ENCODE peak calls at places on chromosomes 4 and X, in seven cellular contexts. X is gastrocnemius medialis, A is right lobe of liver, D is GM12891, T is ovary, G is IMR-90, U is H54. N is an unnamed sample.

GRCh38 chrX:129808829-129809745 is 29.3 kb downstream of the SASH3 start:
- DNase-seq in X (no peak), A (no peak), D (no peak), T (no peak), G (no peak), U (no peak), N (no peak)

GRCh38 chr4:183158062-183158461 is 59.0 kb downstream of the WWC2 start:
- DNase-seq in X (no peak), A (no peak), D (no peak), T (no peak), G (peak), U (no peak), N (no peak)

GRCh38 chrX:110036162-110037033 is 33.5 kb downstream of the TMEM164 start:
- DNase-seq in X (no peak), A (no peak), D (no peak), T (no peak), G (no peak), U (no peak), N (no peak)

GRCh38 chrX:27598312-27598711 is 8.2 kb downstream of the DCAF8L2 start:
- DNase-seq in X (no peak), A (no peak), D (no peak), T (peak), G (no peak), U (no peak), N (no peak)

GRCh38 chrX:6826856-6827255 is 291.9 kb upstream of the VCX3A start:
- DNase-seq in X (no peak), A (no peak), D (no peak), T (no peak), G (no peak), U (no peak), N (no peak)

GRCh38 chr4:15765306-15765705 is 12.8 kb upstream of the CD38 start:
- DNase-seq in X (no peak), A (no peak), D (no peak), T (no peak), G (no peak), U (no peak), N (no peak)

GRCh38 chr4:78337216-78337615 is 214.4 kb upstream of the ANXA3 start:
- DNase-seq in X (no peak), A (no peak), D (no peak), T (no peak), G (no peak), U (no peak), N (no peak)

GRCh38 chr4:57443308-57444243 is 333.4 kb upstream of the IGFBP7 start:
- DNase-seq in X (no peak), A (peak), D (no peak), T (no peak), G (no peak), U (no peak), N (peak)

GRCh38 chrX:71492086-71493065 is 40.5 kb upstream of the OGT start:
- DNase-seq in X (peak), A (peak), D (no peak), T (peak), G (peak), U (no peak), N (peak)

GRCh38 chrX:15911729-15912550 is 57.3 kb upstream of the AP1S2 start:
- DNase-seq in X (no peak), A (no peak), D (no peak), T (no peak), G (no peak), U (no peak), N (no peak)

GRCh38 chrX:72526534-72527508 is 45.8 kb downstream of the HDAC8 start:
- DNase-seq in X (no peak), A (no peak), D (no peak), T (no peak), G (peak), U (no peak), N (no peak)

GRCh38 chr4:20916106-20916505 is 215.8 kb downstream of the PACRGL start:
- DNase-seq in X (no peak), A (no peak), D (no peak), T (no peak), G (no peak), U (no peak), N (no peak)

GRCh38 chrX:103404225-103405008 is 28.1 kb downstream of the BEX3 start:
- DNase-seq in X (peak), A (peak), D (peak), T (peak), G (peak), U (peak), N (peak)

GRCh38 chr4:154989511-154989910 is 208.4 kb downstream of the RBM46 start:
- DNase-seq in X (no peak), A (no peak), D (no peak), T (no peak), G (no peak), U (no peak), N (no peak)

GRCh38 chrX:103779156-103779555 is 2.5 kb downstream of the PLP1 start:
- DNase-seq in X (no peak), A (no peak), D (no peak), T (no peak), G (no peak), U (no peak), N (no peak)

GRCh38 chrX:143615851-143616250 is 20.1 kb downstream of the SLITRK4 start:
- DNase-seq in X (no peak), A (no peak), D (no peak), T (no peak), G (no peak), U (no peak), N (no peak)

GRCh38 chr4:76943129-76943620 is 6.4 kb upstream of the SEPTIN11 start:
- DNase-seq in X (no peak), A (no peak), D (no peak), T (no peak), G (peak), U (no peak), N (no peak)

GRCh38 chr4:11073621-11074051 is 355.1 kb downstream of the HS3ST1 start:
- DNase-seq in X (peak), A (no peak), D (no peak), T (peak), G (no peak), U (no peak), N (peak)

GRCh38 chr4:1384675-1385372 is 21.4 kb downstream of the NKX1-1 start:
- DNase-seq in X (no peak), A (peak), D (no peak), T (no peak), G (no peak), U (no peak), N (peak)

GRCh38 chr4:56641494-56642051 is 39.5 kb downstream of the HOPX start:
- DNase-seq in X (no peak), A (no peak), D (no peak), T (no peak), G (peak), U (no peak), N (no peak)

GRCh38 chr4:19936471-19936870 is 315.2 kb upstream of the SLIT2 start:
- DNase-seq in X (no peak), A (no peak), D (no peak), T (no peak), G (peak), U (no peak), N (no peak)

GRCh38 chr4:170990989-170991589 is 822.1 kb upstream of the GALNTL6 start:
- DNase-seq in X (no peak), A (no peak), D (no peak), T (no peak), G (no peak), U (no peak), N (no peak)

GRCh38 chrX:27964432-27964831 is 16.8 kb downstream of the DCAF8L1 start:
- DNase-seq in X (no peak), A (no peak), D (no peak), T (no peak), G (no peak), U (no peak), N (no peak)

GRCh38 chr4:152807294-152807829 is 27.6 kb downstream of the ARFIP1 start:
- DNase-seq in X (no peak), A (no peak), D (no peak), T (no peak), G (peak), U (no peak), N (no peak)

GRCh38 chr4:4941741-4942140 is 77.5 kb downstream of the CYTL1 start:
- DNase-seq in X (no peak), A (no peak), D (no peak), T (no peak), G (no peak), U (no peak), N (no peak)

GRCh38 chr4:165326831-165327210 is 648 bp upstream of the MSMO1 start:
- DNase-seq in X (no peak), A (peak), D (no peak), T (peak), G (peak), U (no peak), N (peak)

GRCh38 chr4:177442623-177443155 is 452 bp upstream of the AGA start:
- DNase-seq in X (no peak), A (no peak), D (no peak), T (no peak), G (no peak), U (no peak), N (no peak)

GRCh38 chrX:6891404-6891803 is 256.1 kb upstream of the STS start:
- DNase-seq in X (no peak), A (peak), D (no peak), T (no peak), G (no peak), U (no peak), N (no peak)

GRCh38 chr4:1344696-1345095 is 2.3 kb upstream of the UVSSA start:
- DNase-seq in X (no peak), A (peak), D (no peak), T (no peak), G (peak), U (no peak), N (peak)

GRCh38 chrX:13283968-13284914 is 35.6 kb downstream of the ATXN3L start:
- DNase-seq in X (no peak), A (no peak), D (no peak), T (no peak), G (peak), U (no peak), N (no peak)

GRCh38 chr4:2484993-2485392 is 16.1 kb downstream of the RNF4 start:
- DNase-seq in X (peak), A (peak), D (peak), T (no peak), G (no peak), U (no peak), N (peak)

GRCh38 chr4:174218127-174218790 is 65.2 kb downstream of the FBXO8 start:
- DNase-seq in X (no peak), A (no peak), D (no peak), T (no peak), G (no peak), U (no peak), N (no peak)

GRCh38 chr4:8293131-8293975 is 23.8 kb downstream of the HTRA3 start:
- DNase-seq in X (no peak), A (peak), D (no peak), T (peak), G (no peak), U (no peak), N (no peak)

DNA sequence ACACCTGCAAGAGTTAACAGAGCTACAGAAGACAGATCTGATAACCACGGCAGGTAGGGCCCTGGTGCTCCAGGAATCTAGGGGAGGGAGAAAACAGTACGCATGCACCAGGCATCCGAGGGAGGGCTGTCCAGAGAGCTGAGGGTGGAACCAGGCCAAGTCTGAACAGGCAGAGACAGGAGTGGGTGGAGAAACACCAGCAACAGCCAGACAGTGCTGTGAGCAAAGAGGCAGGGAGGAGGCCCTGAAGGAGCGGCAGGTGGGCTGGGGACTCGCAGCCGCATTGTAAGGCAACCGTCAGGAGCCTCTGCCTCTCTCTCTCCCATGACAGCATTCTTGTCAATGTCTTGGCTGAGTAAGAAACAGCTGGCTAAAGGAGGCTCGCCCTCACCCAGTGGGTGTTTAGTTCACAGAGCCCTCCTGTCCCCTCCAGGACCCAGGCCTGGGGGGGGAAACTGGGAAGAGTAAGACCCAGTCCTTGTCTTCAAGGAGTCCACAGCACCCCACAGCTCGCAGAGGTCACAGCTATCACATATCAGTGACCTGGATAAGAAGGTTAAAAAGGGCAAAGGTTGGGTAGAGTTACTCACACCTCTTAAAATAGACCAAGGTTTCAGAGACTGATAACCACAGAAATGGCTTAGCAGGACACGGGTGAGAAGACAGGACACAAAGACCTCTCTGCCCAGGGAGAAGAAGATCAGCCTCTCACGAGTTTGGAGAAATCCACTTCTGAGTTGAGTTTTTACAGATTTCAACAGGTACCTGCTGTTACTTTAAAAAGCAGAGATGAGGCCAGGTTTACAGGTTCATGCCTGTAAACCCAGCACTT is 10.5 kb downstream of the ACSL1 start:
- DNase-seq in X (peak), A (peak), D (no peak), T (peak), G (peak), U (peak), N (peak)
- TF ChIP-seq POLR2A in X (no peak), A (peak), D (no peak), T (no peak), G (no peak), U (no peak), N (peak)

GRCh38 chrX:37779857-37780256 is at the start of gene CYBB:
- DNase-seq in X (no peak), A (no peak), D (no peak), T (no peak), G (no peak), U (no peak), N (no peak)
- TF ChIP-seq POLR2A in X (no peak), A (no peak), D (peak), T (no peak), G (no peak), U (no peak), N (no peak)

GRCh38 chrX:101097546-101098453 is at the start of gene CENPI:
- DNase-seq in X (peak), A (peak), D (peak), T (peak), G (peak), U (peak), N (peak)
- TF ChIP-seq POLR2A in X (peak), A (peak), D (peak), T (peak), G (peak), U (peak), N (peak)

GRCh38 chrX:43655961-43656494 is at the start of gene MAOA:
- DNase-seq in X (peak), A (peak), D (no peak), T (peak), G (no peak), U (no peak), N (peak)
- TF ChIP-seq POLR2A in X (peak), A (peak), D (no peak), T (peak), G (no peak), U (no peak), N (peak)

GRCh38 chrX:65677954-65678469 is 10.6 kb downstream of the MSN start:
- DNase-seq in X (no peak), A (no peak), D (no peak), T (peak), G (peak), U (peak), N (peak)
- TF ChIP-seq POLR2A in X (peak), A (no peak), D (no peak), T (no peak), G (no peak), U (no peak), N (no peak)

DNA sequence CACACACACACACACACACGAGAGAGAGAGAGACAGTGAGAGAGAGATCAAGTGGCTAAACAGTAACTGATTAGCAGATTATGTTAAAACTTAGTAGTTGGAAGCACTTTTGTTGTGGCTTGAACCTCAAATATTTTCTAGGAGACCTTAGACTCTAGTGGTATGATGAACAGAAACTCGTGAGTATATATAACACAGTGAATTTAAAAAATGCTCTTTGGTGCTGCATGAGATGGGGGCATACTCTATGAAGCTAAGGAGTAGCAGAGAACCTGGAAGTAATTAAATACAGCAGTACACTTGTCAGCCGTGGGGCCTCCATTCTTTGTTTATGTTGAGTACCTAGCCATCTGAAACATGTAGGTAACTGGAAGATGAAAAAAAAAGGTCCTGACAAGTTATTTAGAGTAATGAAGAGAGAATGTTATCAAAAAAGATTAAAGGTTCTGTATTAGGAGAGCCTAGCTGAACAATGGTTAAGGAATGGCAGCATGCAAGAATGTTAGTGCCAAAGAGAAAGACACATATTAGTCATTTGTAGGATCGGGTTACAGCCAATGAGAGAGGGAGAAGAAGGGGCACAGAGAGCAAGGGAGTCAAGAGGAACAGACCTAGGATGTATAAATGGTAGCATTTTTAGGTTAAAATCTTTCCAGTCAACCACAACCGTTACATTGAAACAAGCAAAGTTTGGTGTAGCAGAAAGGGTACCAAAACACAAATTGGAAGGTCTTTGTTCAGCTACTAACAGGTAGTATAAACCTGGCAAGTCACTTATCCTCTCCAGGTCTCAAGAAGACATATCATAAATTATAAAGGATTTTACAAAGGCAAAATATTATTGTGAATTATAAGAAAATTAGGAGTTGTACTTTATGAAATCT is 316.7 kb upstream of the DIPK2B start:
- DNase-seq in X (no peak), A (no peak), D (no peak), T (no peak), G (peak), U (no peak), N (no peak)
- TF ChIP-seq POLR2A in X (no peak), A (no peak), D (no peak), T (no peak), G (no peak), U (no peak), N (no peak)

GRCh38 chr4:99946346-99947189 is at the start of gene DNAJB14:
- DNase-seq in X (peak), A (peak), D (peak), T (peak), G (peak), U (no peak), N (peak)
- TF ChIP-seq POLR2A in X (peak), A (peak), D (peak), T (peak), G (peak), U (peak), N (no peak)

DNA sequence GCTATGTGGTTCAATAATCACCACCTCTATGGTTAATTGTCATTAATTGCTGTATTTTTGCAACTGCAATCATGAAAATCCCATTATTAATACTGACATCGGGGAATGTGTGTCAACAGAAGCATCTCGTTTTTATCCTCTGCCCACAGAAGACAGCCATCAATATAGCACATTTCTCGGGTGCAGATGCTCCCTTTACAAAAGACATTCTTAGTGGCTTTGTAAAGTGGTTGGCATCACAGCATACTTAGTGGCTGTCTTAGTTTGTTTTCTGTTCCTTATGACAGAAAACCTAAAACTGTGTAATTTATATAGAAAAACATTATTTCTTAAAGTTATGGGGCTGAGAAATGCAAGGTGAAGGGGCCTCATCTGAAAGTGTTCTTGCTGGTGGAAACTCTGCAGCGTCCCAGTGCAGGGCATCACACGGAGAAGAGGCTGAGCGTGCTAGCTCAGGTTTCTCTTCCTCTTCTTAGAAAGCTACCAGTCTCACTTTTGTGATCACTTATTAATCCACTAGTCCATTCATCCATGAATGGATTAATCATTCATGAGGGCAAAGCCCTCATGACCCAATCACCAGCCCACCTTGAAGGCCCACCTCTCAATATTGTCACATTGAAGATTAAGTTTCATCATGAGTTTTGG is 1067.7 kb upstream of the PABPC4L start:
- DNase-seq in X (no peak), A (no peak), D (no peak), T (no peak), G (no peak), U (no peak), N (no peak)
- TF ChIP-seq POLR2A in X (no peak), A (no peak), D (no peak), T (no peak), G (no peak), U (no peak), N (no peak)

GRCh38 chrX:23945206-23945605 is 37.4 kb downstream of the CXorf58 start:
- DNase-seq in X (no peak), A (no peak), D (no peak), T (no peak), G (no peak), U (no peak), N (no peak)
- TF ChIP-seq POLR2A in X (no peak), A (no peak), D (no peak), T (no peak), G (no peak), U (no peak), N (no peak)

N was measured in heart left ventricle.